ENCODE peak calls at places on chromosome 13, in five cellular contexts. L is tibial nerve, D is mesothelial cell of epicardium, N is small intestine, K is Peyer's patch. Q is an unnamed sample.

GRCh38 chr13:94224670-94225069 is 254.8 kb downstream of the DCT start:
- DNase-seq in L (no peak), D (no peak), N (peak), K (no peak), Q (no peak)

GRCh38 chr13:41468631-41469030 is 11.3 kb downstream of the RGCC start:
- DNase-seq in L (no peak), D (no peak), N (no peak), K (no peak), Q (no peak)

GRCh38 chr13:113192902-113193301 is 15.6 kb downstream of the PCID2 start:
- DNase-seq in L (no peak), D (no peak), N (no peak), K (no peak), Q (peak)

GRCh38 chr13:23623394-23623793 is 53.2 kb downstream of the TNFRSF19 start:
- DNase-seq in L (no peak), D (no peak), N (no peak), K (no peak), Q (no peak)

GRCh38 chr13:109376936-109377335 is 409.4 kb downstream of the IRS2 start:
- DNase-seq in L (no peak), D (no peak), N (no peak), K (no peak), Q (no peak)

GRCh38 chr13:43333176-43333575 is 309.8 kb downstream of the DNAJC15 start:
- DNase-seq in L (no peak), D (no peak), N (no peak), K (no peak), Q (no peak)

GRCh38 chr13:71831716-71832115 is 35.3 kb downstream of the DACH1 start:
- DNase-seq in L (no peak), D (no peak), N (no peak), K (no peak), Q (no peak)

GRCh38 chr13:106210327-106210726 is 325.1 kb downstream of the EFNB2 start:
- DNase-seq in L (no peak), D (no peak), N (peak), K (no peak), Q (peak)

GRCh38 chr13:70087247-70087646 is 20.4 kb upstream of the ATXN8OS start:
- DNase-seq in L (no peak), D (no peak), N (no peak), K (no peak), Q (no peak)

GRCh38 chr13:76019421-76020044 is 383.4 kb downstream of the LMO7 start:
- DNase-seq in L (no peak), D (no peak), N (peak), K (no peak), Q (no peak)

GRCh38 chr13:30792257-30793000 is 57.1 kb downstream of the ALOX5AP start:
- DNase-seq in L (peak), D (no peak), N (peak), K (peak), Q (peak)

GRCh38 chr13:109479991-109480696 is 306.2 kb downstream of the IRS2 start:
- DNase-seq in L (no peak), D (no peak), N (peak), K (no peak), Q (peak)

GRCh38 chr13:35720690-35721554 is 244.4 kb upstream of the MAB21L1 start:
- DNase-seq in L (peak), D (peak), N (peak), K (peak), Q (peak)